ENCODE peak calls at places on chromosomes 11 and 22, in eight cellular contexts. G is mesendoderm; Q is cardiac muscle cell; L is HFF-Myc; O is epithelial cell of esophagus; E is GM10248; V is stimulated activated CD4-positive, alpha-beta T cell treated with anti-CD3 and anti-CD28 coated beads, Interleukin-4, amount 100 ng/mL, for 4 hours; K is amniotic stem cell. Z is an unnamed sample.

GRCh38 chr11:74282421-74282820 is 29.0 kb downstream of the P4HA3 start:
- DNase-seq in V (no peak), E (no peak), K (no peak), Q (no peak), G (no peak), L (no peak), O (no peak), Z (no peak)

GRCh38 chr11:57440744-57441414 is 14.0 kb upstream of the SLC43A3 start:
- DNase-seq in V (no peak), L (no peak), E (no peak), G (no peak), K (no peak), O (no peak), Q (no peak), Z (no peak)

GRCh38 chr22:31647921-31648320 is 14.1 kb downstream of the PISD start:
- DNase-seq in V (no peak), E (no peak), Q (no peak), O (no peak), G (no peak), K (no peak), L (no peak), Z (no peak)

GRCh38 chr11:64846998-64847666 is 2.7 kb upstream of the CDC42BPG start:
- DNase-seq in G (peak), V (peak), Q (peak), O (peak), K (peak), E (peak), L (peak), Z (peak)

GRCh38 chr22:42986115-42986514 is 28.8 kb downstream of the PACSIN2 start:
- DNase-seq in V (no peak), E (no peak), G (no peak), L (no peak), O (no peak), Q (no peak), K (no peak), Z (no peak)

GRCh38 chr22:23182289-23183106 is 2.2 kb downstream of the BCR start:
- DNase-seq in L (no peak), Q (no peak), K (no peak), O (peak), V (peak), G (peak), E (no peak), Z (no peak)

GRCh38 chr11:33256031-33256807 is 962 bp upstream of the HIPK3 start:
- DNase-seq in Q (no peak), L (no peak), O (peak), G (peak), V (no peak), E (no peak), K (no peak), Z (no peak)

GRCh38 chr22:27751277-27752070 is 50.1 kb downstream of the MN1 start:
- DNase-seq in L (no peak), O (no peak), E (no peak), K (no peak), G (no peak), Q (no peak), V (no peak), Z (no peak)

GRCh38 chr11:19597876-19598275 is 114.8 kb upstream of the NAV2 start:
- DNase-seq in O (no peak), G (peak), Q (no peak), L (no peak), E (no peak), V (no peak), K (no peak), Z (no peak)

GRCh38 chr22:43216738-43217137 is 29.8 kb upstream of the TTLL12 start:
- DNase-seq in G (peak), Q (no peak), L (no peak), K (no peak), E (no peak), V (no peak), O (no peak), Z (no peak)

GRCh38 chr11:45881708-45882368 is 3.6 kb upstream of the MAPK8IP1 start:
- DNase-seq in Q (peak), V (no peak), E (no peak), L (no peak), G (no peak), O (no peak), K (no peak), Z (no peak)

GRCh38 chr11:103862827-103863213 is 173.6 kb upstream of the DDI1 start:
- DNase-seq in O (no peak), K (no peak), L (no peak), Q (no peak), E (no peak), G (peak), V (no peak), Z (no peak)

GRCh38 chr11:123238297-123238696 is 43.2 kb upstream of the CLMP start:
- DNase-seq in Q (peak), O (no peak), E (no peak), G (peak), L (no peak), K (no peak), V (no peak), Z (no peak)

GRCh38 chr11:43567396-43567975 is 113.1 kb upstream of the HSD17B12 start:
- DNase-seq in K (peak), E (peak), Q (peak), G (peak), O (peak), L (peak), V (no peak), Z (no peak)

GRCh38 chr11:17538054-17538453 is 6.2 kb downstream of the USH1C start:
- DNase-seq in O (no peak), V (no peak), Q (no peak), L (no peak), K (no peak), E (no peak), G (no peak), Z (no peak)

GRCh38 chr11:20647976-20648565 is 21.3 kb upstream of the NELL1 start:
- DNase-seq in K (peak), O (peak), L (peak), G (peak), E (peak), V (peak), Q (peak), Z (peak)

GRCh38 chr11:129388824-129389223 is 13.2 kb downstream of the BARX2 start:
- DNase-seq in K (no peak), G (no peak), O (no peak), V (no peak), E (no peak), Q (no peak), L (no peak), Z (no peak)

GRCh38 chr22:40524392-40525249 is 111.9 kb downstream of the MRTFA start:
- DNase-seq in L (no peak), V (no peak), G (no peak), O (peak), K (no peak), E (no peak), Q (peak), Z (no peak)

GRCh38 chr11:118359295-118359958 is at the start of gene UBE4A:
- DNase-seq in L (peak), E (peak), V (peak), Q (peak), O (peak), K (peak), G (peak), Z (peak)

GRCh38 chr11:64800633-64801464 is 2.2 kb downstream of the MAP4K2 start:
- DNase-seq in V (no peak), Q (no peak), G (no peak), E (no peak), L (no peak), K (no peak), O (no peak), Z (no peak)

GRCh38 chr11:70951139-70951804 is 301.1 kb downstream of the SHANK2 start:
- DNase-seq in L (no peak), K (no peak), V (no peak), Q (no peak), E (no peak), O (no peak), G (no peak), Z (no peak)

GRCh38 chr11:773830-774229 is 3.5 kb downstream of the GATD1 start:
- DNase-seq in K (no peak), O (no peak), E (no peak), V (no peak), Q (no peak), L (no peak), G (no peak), Z (no peak)

GRCh38 chr11:46308632-46309419 is 31.4 kb downstream of the CREB3L1 start:
- DNase-seq in K (peak), Q (peak), L (no peak), O (peak), V (peak), G (peak), E (peak), Z (peak)

GRCh38 chr11:64862914-64863313 is 15.5 kb downstream of the EHD1 start:
- DNase-seq in G (no peak), L (no peak), K (no peak), V (no peak), O (no peak), Q (peak), E (no peak), Z (no peak)

GRCh38 chr22:46446799-46447198 is 90.6 kb downstream of the CELSR1 start:
- DNase-seq in E (no peak), V (no peak), G (no peak), Q (peak), K (no peak), O (no peak), L (no peak), Z (no peak)

GRCh38 chr11:69943066-69943465 is 123.8 kb upstream of the FGF3 start:
- DNase-seq in Q (no peak), G (peak), L (no peak), O (peak), E (no peak), V (no peak), K (no peak), Z (no peak)

GRCh38 chr11:122696662-122697061 is 41.1 kb downstream of the UBASH3B start:
- DNase-seq in K (no peak), G (no peak), V (peak), O (no peak), Q (no peak), L (no peak), E (peak), Z (no peak)

GRCh38 chr11:128728767-128729587 is 35.1 kb downstream of the FLI1 start:
- DNase-seq in O (no peak), V (no peak), L (no peak), Q (no peak), E (no peak), K (no peak), G (no peak), Z (no peak)

GRCh38 chr11:67468056-67468455 is 995 bp downstream of the TMEM134 start:
- DNase-seq in K (no peak), E (no peak), L (no peak), Q (no peak), G (no peak), V (peak), O (peak), Z (peak)

GRCh38 chr22:40312050-40312449 is 34.2 kb upstream of the ADSL start:
- DNase-seq in L (no peak), K (no peak), Q (no peak), G (no peak), E (no peak), O (no peak), V (no peak), Z (no peak)